ENCODE peak calls at places on chromosome 12, in five cellular contexts. Y is AG04450; W is activated CD4-positive, alpha-beta T cell treated with anti-CD3 and anti-CD28 coated beads, Interleukin-2, amount 50 U/mL, for 1 hour; E is stimulated activated CD8-positive, alpha-beta memory T cell treated with anti-CD3 and anti-CD28 coated beads, Interleukin-2, amount 100 ng/mL, for 1 hour; U is ELF-1. T is an unnamed sample.

GRCh38 chr12:92543359-92543758 is 159.4 kb upstream of the PLEKHG7 start:
- DNase-seq in Y (no peak), W (no peak), E (no peak), U (peak), T (no peak)

GRCh38 chr12:26251600-26251999 is 56.2 kb downstream of the SSPN start:
- DNase-seq in Y (no peak), W (no peak), E (no peak), U (no peak), T (no peak)

GRCh38 chr12:14567311-14568195 is at the start of gene PLBD1:
- DNase-seq in Y (no peak), W (no peak), E (no peak), U (peak), T (peak)

GRCh38 chr12:171743-172705 is 41.9 kb downstream of the SLC6A12 start:
- DNase-seq in Y (no peak), W (no peak), E (no peak), U (no peak), T (no peak)

GRCh38 chr12:122345042-122345441 is 77.4 kb downstream of the CLIP1 start:
- DNase-seq in Y (no peak), W (no peak), E (no peak), U (no peak), T (no peak)

GRCh38 chr12:121295746-121296617 is 527 bp downstream of the CAMKK2 start:
- DNase-seq in Y (no peak), W (peak), E (no peak), U (peak), T (no peak)

GRCh38 chr12:131348226-131349010 is 362.5 kb upstream of the SFSWAP start:
- DNase-seq in Y (no peak), W (no peak), E (no peak), U (no peak), T (no peak)

GRCh38 chr12:94488449-94488848 is 28.8 kb upstream of the CEP83 start:
- DNase-seq in Y (no peak), W (no peak), E (no peak), U (no peak), T (no peak)

GRCh38 chr12:106096376-106096775 is 42.4 kb downstream of the NUAK1 start:
- DNase-seq in Y (no peak), W (no peak), E (no peak), U (no peak), T (no peak)

T was measured in left lung.